ENCODE peak calls at places on chromosomes 12 and 14, in nine cellular contexts. F, O, A, Q, N, E, Y, J and C are unnamed samples.

GRCh38 chr14:65223636-65224035 is 121.3 kb upstream of the MAX start:
- DNase-seq in F (no peak), O (no peak), A (no peak), Q (no peak), N (no peak), E (no peak), Y (no peak), J (no peak), C (no peak)

GRCh38 chr12:118611770-118612169 is 235.4 kb downstream of the SUDS3 start:
- DNase-seq in F (no peak), O (no peak), A (no peak), Q (no peak), N (no peak), E (no peak), Y (no peak), J (no peak), C (no peak)

GRCh38 chr14:22847661-22848341 is 11.4 kb downstream of the MMP14 start:
- DNase-seq in F (no peak), O (no peak), A (no peak), Q (no peak), N (peak), E (no peak), Y (peak), J (no peak), C (no peak)

GRCh38 chr14:69900603-69901002 is 21.4 kb downstream of the SMOC1 start:
- DNase-seq in F (no peak), O (no peak), A (no peak), Q (no peak), N (no peak), E (no peak), Y (no peak), J (no peak), C (no peak)

GRCh38 chr12:121036810-121037326 is 2.2 kb downstream of the OASL start:
- DNase-seq in F (no peak), O (no peak), A (no peak), Q (no peak), N (peak), E (no peak), Y (peak), J (no peak), C (no peak)

GRCh38 chr12:110109037-110109836 is 14.9 kb upstream of the IFT81 start:
- DNase-seq in F (no peak), O (no peak), A (no peak), Q (no peak), N (peak), E (peak), Y (peak), J (no peak), C (no peak)

GRCh38 chr12:21334771-21335325 is at the start of gene SLCO1A2:
- DNase-seq in F (no peak), O (no peak), A (no peak), Q (no peak), N (no peak), E (no peak), Y (no peak), J (no peak), C (no peak)

GRCh38 chr14:95388699-95389098 is 69.0 kb upstream of the CLMN start:
- DNase-seq in F (no peak), O (no peak), A (no peak), Q (no peak), N (no peak), E (no peak), Y (no peak), J (no peak), C (no peak)

GRCh38 chr12:113239288-113239771 is 18.1 kb downstream of the TPCN1 start:
- DNase-seq in F (no peak), O (no peak), A (no peak), Q (no peak), N (no peak), E (no peak), Y (no peak), J (no peak), C (no peak)

GRCh38 chr14:20878695-20879094 is 12.5 kb upstream of the RNASE3 start:
- DNase-seq in F (no peak), O (no peak), A (no peak), Q (no peak), N (no peak), E (no peak), Y (no peak), J (no peak), C (no peak)

GRCh38 chr14:41558527-41558926 is 48.1 kb upstream of the LRFN5 start:
- DNase-seq in F (no peak), O (no peak), A (no peak), Q (no peak), N (no peak), E (no peak), Y (no peak), J (no peak), C (no peak)

DNA sequence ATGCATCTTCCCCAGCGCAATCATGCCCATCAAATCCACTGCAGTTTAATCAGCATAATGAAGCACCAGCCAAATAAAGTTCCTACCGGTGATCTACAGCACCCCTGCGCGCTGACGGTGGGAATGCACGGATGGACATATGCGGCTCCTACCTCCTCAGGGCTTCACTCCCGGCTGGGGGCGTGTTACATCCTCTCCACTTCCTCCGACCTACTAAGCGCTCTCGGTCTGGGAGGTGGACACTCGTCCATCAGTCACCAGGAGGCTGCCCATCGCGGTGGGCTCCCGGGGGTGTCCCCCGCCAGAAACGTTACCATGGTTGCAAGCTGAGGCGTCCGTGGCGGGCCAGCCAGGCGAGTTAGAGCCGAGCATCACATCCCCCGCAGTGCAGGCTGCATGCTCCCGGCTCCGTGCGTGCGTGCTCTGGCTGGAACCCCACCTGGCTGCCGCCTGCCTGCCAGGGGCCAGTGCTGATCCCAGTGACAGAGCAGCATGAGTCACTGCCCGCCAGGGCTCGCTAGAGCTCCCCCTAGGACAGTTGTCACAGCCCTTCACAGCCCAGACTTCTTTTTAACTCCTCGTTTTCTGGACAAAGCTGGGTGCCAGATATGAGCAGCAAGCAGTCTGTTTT is 73.0 kb downstream of the CIT start:
- DNase-seq in F (peak), O (peak), A (peak), Q (no peak), N (peak), E (peak), Y (peak), J (peak), C (peak)
- TF ChIP-seq CTCF in F (peak), O (peak), A (no peak), Q (peak), N (peak), E (peak), Y (peak), J (peak), C (peak)

GRCh38 chr12:74689929-74690328 is 152.3 kb downstream of the ATXN7L3B start:
- DNase-seq in F (no peak), O (no peak), A (no peak), Q (no peak), N (no peak), E (no peak), Y (no peak), J (no peak), C (no peak)

GRCh38 chr12:74685385-74685784 is 147.8 kb downstream of the ATXN7L3B start:
- DNase-seq in F (no peak), O (no peak), A (no peak), Q (no peak), N (peak), E (no peak), Y (no peak), J (no peak), C (no peak)

GRCh38 chr12:74689071-74689655 is 151.5 kb downstream of the ATXN7L3B start:
- DNase-seq in F (peak), O (no peak), A (peak), Q (peak), N (peak), E (no peak), Y (peak), J (no peak), C (no peak)
- TF ChIP-seq CTCF in F (peak), O (peak), A (peak), Q (peak), N (peak), E (peak), Y (peak), J (peak), C (peak)

GRCh38 chr14:90730367-90730766 is 85.9 kb downstream of the TTC7B start:
- DNase-seq in F (no peak), O (no peak), A (no peak), Q (no peak), N (no peak), E (no peak), Y (no peak), J (no peak), C (peak)
- TF ChIP-seq CTCF in F (no peak), O (no peak), A (no peak), Q (no peak), N (no peak), E (no peak), Y (no peak), J (no peak), C (no peak)

GRCh38 chr12:128842579-128842978 is 10.7 kb upstream of the GLT1D1 start:
- DNase-seq in F (no peak), O (no peak), A (no peak), Q (no peak), N (no peak), E (no peak), Y (no peak), J (no peak), C (no peak)

GRCh38 chr12:128843538-128843937 is 9.7 kb upstream of the GLT1D1 start:
- DNase-seq in F (no peak), O (no peak), A (no peak), Q (no peak), N (no peak), E (no peak), Y (no peak), J (no peak), C (no peak)

GRCh38 chr12:128840862-128841468 is 12.3 kb upstream of the GLT1D1 start:
- DNase-seq in F (no peak), O (no peak), A (peak), Q (no peak), N (no peak), E (no peak), Y (no peak), J (no peak), C (no peak)

GRCh38 chr12:128848371-128848770 is 4.9 kb upstream of the GLT1D1 start:
- DNase-seq in F (no peak), O (no peak), A (no peak), Q (no peak), N (no peak), E (no peak), Y (no peak), J (no peak), C (no peak)

DNA sequence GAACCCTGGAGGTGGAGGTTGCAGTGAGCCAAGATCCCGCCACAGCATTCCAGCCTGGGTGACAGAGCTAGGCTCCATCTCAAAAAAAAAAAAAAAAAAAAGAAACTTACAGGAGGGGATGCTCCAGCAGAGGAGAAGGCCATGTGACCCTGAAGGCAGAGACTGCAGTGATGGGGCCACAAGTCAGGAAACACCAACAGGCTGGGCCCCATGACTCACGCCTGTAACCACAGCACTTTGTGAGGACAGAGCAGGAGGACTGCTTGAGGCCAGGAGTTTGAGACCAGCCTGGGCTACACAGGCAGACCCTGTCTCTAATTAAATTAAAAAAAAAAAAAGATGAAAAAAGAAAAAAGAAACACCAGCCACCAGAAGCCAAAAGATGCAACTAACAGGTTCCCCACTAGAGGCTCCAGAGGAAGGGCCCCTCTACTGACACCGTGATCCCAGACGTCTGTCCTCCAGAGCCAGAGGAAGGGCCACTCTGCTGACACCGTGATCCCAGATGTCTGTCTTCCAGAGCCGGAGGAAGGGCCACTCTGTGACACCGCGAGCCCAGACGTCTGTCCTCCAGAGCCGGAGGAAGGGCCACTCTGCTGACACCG is 9.1 kb upstream of the GLT1D1 start:
- DNase-seq in F (no peak), O (no peak), A (peak), Q (no peak), N (no peak), E (no peak), Y (no peak), J (no peak), C (no peak)
- TF ChIP-seq CTCF in F (peak), O (peak), A (peak), Q (no peak), N (no peak), E (no peak), Y (no peak), J (no peak), C (no peak)